ENCODE peak calls at places on chromosomes 5 and 9, in five cellular contexts. Z, F, W, L and S are unnamed samples.

GRCh38 chr9:4035809-4036208 is 264.1 kb downstream of the GLIS3 start:
- DNase-seq in L (no peak), W (no peak), Z (no peak), F (no peak), S (peak; percentile 28)

GRCh38 chr5:66540078-66540477 is 56.1 kb upstream of the MAST4 start:
- DNase-seq in L (no peak), Z (peak; percentile 94), W (no peak), F (no peak), S (no peak)

GRCh38 chr5:66209350-66209749 is 65.2 kb downstream of the SREK1 start:
- DNase-seq in L (no peak), W (no peak), Z (peak; percentile 78), F (no peak), S (no peak)

GRCh38 chr5:1765141-1765879 is 34.3 kb downstream of the MRPL36 start:
- DNase-seq in L (no peak), F (no peak), W (no peak), Z (no peak), S (no peak)

GRCh38 chr9:88803551-88804288 is 187.5 kb upstream of the S1PR3 start:
- DNase-seq in L (no peak), F (no peak), W (no peak), Z (no peak), S (no peak)

GRCh38 chr9:91240596-91240995 is 121.1 kb downstream of the AUH start:
- DNase-seq in W (no peak), Z (no peak), F (no peak), L (no peak), S (no peak)

GRCh38 chr5:110335361-110336046 is 391.0 kb downstream of the TMEM232 start:
- DNase-seq in F (peak; percentile 32), W (peak; percentile 1), L (no peak), Z (no peak), S (no peak)

GRCh38 chr5:132472431-132472830 is 18.1 kb downstream of the IRF1 start:
- DNase-seq in Z (no peak), W (no peak), F (no peak), L (no peak), S (no peak)

GRCh38 chr9:119961774-119962408 is 592.7 kb upstream of the BRINP1 start:
- DNase-seq in Z (peak; percentile 18), W (no peak), F (peak; percentile 10), L (no peak), S (peak; percentile 65)

GRCh38 chr5:101782352-101783087 is 513.6 kb downstream of the SLCO4C1 start:
- DNase-seq in F (no peak), L (no peak), W (no peak), Z (no peak), S (no peak)

GRCh38 chr5:167944121-167944858 is 347.2 kb upstream of the WWC1 start:
- DNase-seq in Z (no peak), L (no peak), F (no peak), W (no peak), S (no peak)

GRCh38 chr9:4297151-4297794 is 2.6 kb downstream of the GLIS3 start:
- DNase-seq in Z (peak; percentile 68), L (peak; percentile 80), W (no peak), F (peak; percentile 85), S (peak; percentile 91)

GRCh38 chr5:104367978-104368377 is 805.4 kb upstream of the NUDT12 start:
- DNase-seq in Z (no peak), W (no peak), F (no peak), L (no peak), S (no peak)

GRCh38 chr5:104361932-104362331 is 799.3 kb upstream of the NUDT12 start:
- DNase-seq in F (no peak), Z (no peak), L (no peak), W (no peak), S (no peak)

DNA sequence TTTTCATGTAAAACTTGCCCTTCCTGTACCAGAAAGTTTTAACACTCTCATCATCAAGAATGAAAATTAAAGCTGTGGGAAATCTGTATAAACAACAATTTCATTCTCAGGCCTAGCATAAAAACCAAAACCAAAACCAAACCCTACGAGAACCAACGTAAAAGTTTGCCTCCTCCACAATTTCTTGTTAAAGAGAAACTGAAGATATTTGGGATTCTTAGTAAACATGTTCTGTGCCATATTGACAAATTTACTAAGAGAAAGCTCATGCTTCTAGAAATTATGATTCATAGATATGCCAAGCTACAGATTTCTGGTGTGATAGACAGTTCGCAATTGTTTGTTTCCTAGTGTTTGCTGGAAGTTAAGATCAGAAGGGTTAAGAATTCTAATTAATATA is 801.0 kb upstream of the NUDT12 start:
- DNase-seq in L (no peak), Z (no peak), F (no peak), W (no peak), S (no peak)
- H3K4me3 ChIP-seq in L (no peak overlapping the region), Z (no peak overlapping the region), F (no peak overlapping the region), W (no peak overlapping the region), S (no peak overlapping the region)

GRCh38 chr5:139243425-139243965 is 45.3 kb upstream of the SIL1 start:
- DNase-seq in L (no peak), W (peak; percentile 32), F (peak; percentile 78), Z (no peak), S (no peak)

GRCh38 chr5:139248826-139249453 is 44.6 kb upstream of the MATR3 start:
- DNase-seq in F (no peak), W (no peak), L (no peak), Z (no peak), S (no peak)

GRCh38 chr5:139245637-139246335 is 47.6 kb upstream of the SIL1 start:
- DNase-seq in L (no peak), W (no peak), Z (peak; percentile 21), F (no peak), S (no peak)

GRCh38 chr5:139251281-139251687 is 42.3 kb upstream of the MATR3 start:
- DNase-seq in W (no peak), Z (no peak), F (no peak), L (no peak), S (peak; percentile 28)

DNA sequence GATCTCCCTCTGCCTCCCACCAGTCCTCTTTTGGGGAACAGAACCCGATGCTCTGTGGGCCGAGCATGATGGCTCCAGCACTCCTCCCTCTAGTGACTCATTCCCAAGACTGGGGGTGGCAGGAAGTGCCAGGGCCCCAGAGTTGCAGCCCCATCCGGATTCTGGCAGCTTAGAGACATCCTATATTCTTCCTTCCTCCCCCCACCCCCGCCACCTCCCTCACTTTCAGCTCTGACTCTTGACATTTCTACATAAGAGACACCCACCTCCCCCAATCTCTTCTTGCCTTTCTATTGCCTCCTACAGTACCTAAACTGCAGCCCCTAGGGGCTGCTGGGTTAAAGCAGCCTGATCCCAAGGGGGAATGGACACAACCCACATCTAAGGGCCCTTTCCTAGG is 47.1 kb upstream of the MATR3 start:
- DNase-seq in Z (peak; percentile 50), W (no peak), F (peak; percentile 73), L (no peak), S (no peak)
- H3K4me3 ChIP-seq in Z (no peak overlapping the region), W (no peak overlapping the region), F (no peak overlapping the region), L (no peak overlapping the region), S (no peak overlapping the region)

GRCh38 chr5:177357459-177358332 is at the start of gene RGS14:
- DNase-seq in L (no peak), Z (peak; percentile 61), F (no peak), W (no peak), S (no peak)

GRCh38 chr5:177358333-177358939 is 712 bp downstream of the RGS14 start:
- DNase-seq in L (no peak), F (no peak), W (no peak), Z (no peak), S (no peak)

GRCh38 chr5:177355868-177356168 is 1.9 kb upstream of the RGS14 start:
- DNase-seq in F (no peak), L (no peak), W (no peak), Z (no peak), S (no peak)

GRCh38 chr5:177355162-177355867 is 2.4 kb upstream of the RGS14 start:
- DNase-seq in W (no peak), Z (no peak), L (no peak), F (no peak), S (no peak)

GRCh38 chr5:177356756-177357458 is 817 bp upstream of the RGS14 start:
- DNase-seq in W (no peak), Z (no peak), L (no peak), F (no peak), S (no peak)
- H3K4me3 ChIP-seq in W (no peak overlapping the region), Z (no peak overlapping the region), L (no peak overlapping the region), F (no peak overlapping the region), S (no peak overlapping the region)

GRCh38 chr9:95083086-95083768 is 234.3 kb downstream of the FANCC start:
- DNase-seq in Z (no peak), L (no peak), W (no peak), F (no peak), S (no peak)

GRCh38 chr9:95082401-95083084 is 235.0 kb downstream of the FANCC start:
- DNase-seq in F (no peak), W (no peak), Z (no peak), L (no peak), S (no peak)

GRCh38 chr9:95080961-95081658 is 236.4 kb downstream of the FANCC start:
- DNase-seq in L (no peak), W (no peak), F (no peak), Z (no peak), S (no peak)

GRCh38 chr9:95084254-95084934 is 233.1 kb downstream of the FANCC start:
- DNase-seq in W (no peak), F (no peak), Z (no peak), L (no peak), S (no peak)

DNA sequence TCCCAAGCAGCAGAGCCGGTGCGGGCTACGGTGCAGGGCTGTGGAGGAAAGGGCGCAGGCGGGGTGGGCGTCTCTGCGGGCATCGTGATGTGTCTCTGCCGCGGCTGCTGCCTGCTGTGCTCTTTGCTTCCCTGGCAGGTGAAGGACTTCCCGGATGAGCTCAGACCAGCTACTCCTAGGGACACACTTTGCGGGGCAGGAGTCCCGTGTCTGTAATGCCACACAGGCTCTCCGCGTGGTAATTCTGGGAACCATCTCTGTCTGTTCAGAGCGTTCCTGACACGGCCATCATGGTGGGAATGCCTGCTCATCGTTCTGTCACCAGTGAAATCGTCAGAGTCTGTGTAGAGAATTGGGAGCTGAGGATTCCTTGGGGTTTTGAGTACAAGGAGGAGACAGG is 235.5 kb downstream of the FANCC start:
- DNase-seq in F (no peak), L (no peak), W (no peak), Z (no peak), S (no peak)
- H3K4me3 ChIP-seq in F (no peak overlapping the region), L (no peak overlapping the region), W (no peak overlapping the region), Z (no peak overlapping the region), S (no peak overlapping the region)

GRCh38 chr9:124758061-124758460 is 13.1 kb downstream of the NR6A1 start:
- DNase-seq in F (no peak), W (no peak), Z (no peak), L (no peak), S (no peak)
- H3K4me3 ChIP-seq in F (no peak overlapping the region), W (no peak overlapping the region), Z (no peak overlapping the region), L (no peak overlapping the region), S (no peak overlapping the region)